ENCODE peak calls at places on chromosome 20, in six cellular contexts. D is NB4, O is uterus, Z is adrenal gland, W is suprapubic skin, B is esophagus squamous epithelium. T is an unnamed sample.

GRCh38 chr20:63966172-63966943 is 3.4 kb downstream of the ZNF512B start:
- DNase-seq in D (no peak), B (no peak), Z (no peak), O (peak), W (peak), T (peak)

GRCh38 chr20:33947709-33948295 is 45.9 kb upstream of the RALY start:
- DNase-seq in D (peak), Z (peak), B (no peak), O (no peak), W (no peak), T (no peak)

GRCh38 chr20:13321416-13321815 is 100.3 kb downstream of the ISM1 start:
- DNase-seq in Z (no peak), O (no peak), D (no peak), B (no peak), W (no peak), T (no peak)

GRCh38 chr20:38935967-38936407 is 9.8 kb downstream of the FAM83D start:
- DNase-seq in Z (peak), B (no peak), D (no peak), W (no peak), O (no peak), T (no peak)

GRCh38 chr20:36624068-36624813 is 18.7 kb downstream of the RAB5IF start:
- DNase-seq in Z (no peak), W (no peak), D (no peak), O (no peak), B (no peak), T (peak)

GRCh38 chr20:21739682-21740081 is 34.2 kb downstream of the PAX1 start:
- DNase-seq in D (no peak), Z (no peak), B (no peak), O (no peak), W (no peak), T (no peak)

GRCh38 chr20:24779166-24779565 is 169.9 kb upstream of the CST7 start:
- DNase-seq in D (no peak), B (no peak), W (peak), Z (no peak), O (no peak), T (no peak)

GRCh38 chr20:55782861-55783260 is 222.5 kb downstream of the CBLN4 start:
- DNase-seq in B (no peak), W (no peak), D (no peak), Z (no peak), O (no peak), T (no peak)

GRCh38 chr20:14888172-14888571 is 550.8 kb upstream of the FLRT3 start:
- DNase-seq in B (no peak), D (no peak), O (no peak), W (no peak), Z (no peak), T (no peak)

GRCh38 chr20:20362774-20363435 is 5.0 kb upstream of the INSM1 start:
- DNase-seq in O (no peak), D (peak), B (no peak), Z (no peak), W (no peak), T (no peak)

GRCh38 chr20:35902545-35902941 is 51.8 kb downstream of the SCAND1 start:
- DNase-seq in B (no peak), Z (no peak), D (no peak), O (no peak), W (no peak), T (no peak)

GRCh38 chr20:21522479-21523397 is 8.9 kb upstream of the NKX2-2 start:
- DNase-seq in O (no peak), D (no peak), B (no peak), Z (no peak), W (no peak), T (no peak)

GRCh38 chr20:51335329-51335841 is 207.1 kb downstream of the NFATC2 start:
- DNase-seq in D (no peak), Z (no peak), W (no peak), O (no peak), B (no peak), T (no peak)

GRCh38 chr20:60101201-60101893 is 143.1 kb downstream of the CDH26 start:
- DNase-seq in O (no peak), W (no peak), B (no peak), Z (no peak), D (no peak), T (no peak)

DNA sequence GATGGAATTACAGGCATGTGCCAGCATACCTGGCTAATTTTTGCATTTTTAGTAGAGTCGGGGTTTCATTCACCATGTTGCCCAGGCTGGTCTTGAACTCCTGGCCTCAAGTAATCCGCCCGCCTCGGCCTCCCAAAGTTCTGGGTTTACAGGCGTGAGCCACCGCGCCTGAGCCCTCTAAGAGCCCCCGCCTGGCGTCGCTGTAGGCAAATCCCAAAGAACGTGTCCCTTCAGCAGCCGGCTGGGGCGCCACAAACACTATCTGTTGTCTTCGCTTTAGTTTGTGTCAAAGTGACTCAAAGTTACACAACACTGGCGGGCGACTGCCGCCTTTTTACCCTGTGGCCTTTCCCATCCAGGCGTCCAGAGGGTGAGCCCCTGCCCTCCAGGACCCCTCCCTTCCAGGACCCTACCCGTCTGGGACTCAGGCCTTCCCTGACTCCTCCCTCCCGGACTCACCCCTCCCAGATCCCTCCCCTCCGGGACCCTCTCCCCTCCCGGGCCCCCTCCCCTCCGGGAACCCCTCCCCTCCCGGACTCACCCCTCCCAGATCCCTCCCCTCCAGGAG is 940 bp upstream of the ADRM1 start:
- DNase-seq in O (peak), B (peak), W (peak), D (peak), Z (peak), T (peak)
- TF ChIP-seq POLR2A in O (peak), B (no peak), W (no peak), D (peak), Z (no peak), T (no peak)

GRCh38 chr20:57705103-57705899 is 4.5 kb downstream of the PMEPA1 start:
- DNase-seq in O (no peak), B (no peak), D (no peak), Z (no peak), W (no peak), T (no peak)

GRCh38 chr20:57708694-57709673 is 831 bp downstream of the PMEPA1 start:
- DNase-seq in D (no peak), W (no peak), B (no peak), O (peak), Z (peak), T (no peak)

GRCh38 chr20:57707320-57707719 is 2.5 kb downstream of the PMEPA1 start:
- DNase-seq in O (no peak), Z (no peak), W (no peak), B (no peak), D (no peak), T (no peak)

GRCh38 chr20:57709823-57710799 is at the start of gene PMEPA1:
- DNase-seq in O (peak), W (peak), D (peak), B (peak), Z (peak), T (peak)

DNA sequence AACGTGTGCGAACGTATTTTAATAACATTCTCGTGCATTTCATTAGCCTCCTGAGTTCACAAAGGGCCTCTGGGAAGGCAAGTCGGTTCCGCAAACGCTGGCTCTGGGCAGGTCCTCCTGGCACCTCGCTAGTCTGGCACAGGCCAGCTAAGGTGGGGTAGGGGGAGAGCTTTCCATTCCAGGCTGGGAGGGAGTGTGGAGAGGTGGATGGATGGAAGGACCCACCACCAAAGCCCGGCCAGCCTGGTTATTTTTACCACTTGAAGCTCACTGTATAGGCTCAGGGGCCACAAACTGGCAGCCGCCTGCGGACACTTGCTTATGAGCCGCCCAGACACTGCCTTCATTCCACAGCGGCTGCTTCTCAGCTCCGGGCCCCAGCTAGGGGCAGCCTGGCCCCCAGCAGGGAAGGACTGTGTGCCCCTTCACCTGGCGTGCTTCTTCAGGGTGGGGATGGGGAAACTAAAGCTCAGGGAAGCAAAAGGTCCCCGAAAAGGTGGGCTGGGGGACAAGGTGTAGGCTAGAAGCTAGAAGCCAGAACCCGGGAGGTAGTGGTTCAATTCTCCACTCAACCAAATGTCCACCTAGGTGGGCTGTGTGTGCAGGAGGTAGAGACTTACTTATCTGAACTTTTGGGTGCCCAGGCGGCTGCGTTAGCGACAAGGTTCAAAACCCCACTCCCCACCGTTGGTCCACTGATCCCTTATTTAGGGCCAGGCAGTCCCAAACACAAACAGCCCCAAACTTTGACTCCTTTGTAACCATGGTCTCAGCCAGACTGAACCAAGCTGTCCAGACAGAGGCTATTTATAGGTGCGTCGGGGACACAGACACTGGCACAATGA is 1.7 kb downstream of the PMEPA1 start:
- DNase-seq in D (no peak), Z (no peak), W (no peak), O (no peak), B (no peak), T (no peak)
- H3K4me3 ChIP-seq in D (no peak), Z (no peak), W (peak), O (peak), B (peak), T (peak)

GRCh38 chr20:54067606-54068174 is 2.7 kb downstream of the BCAS1 start:
- DNase-seq in O (no peak), W (no peak), Z (no peak), D (no peak), B (no peak), T (peak)
- TF ChIP-seq POLR2A in O (no peak), W (no peak), Z (no peak), D (no peak), B (no peak), T (no peak)

GRCh38 chr20:5364136-5364821 is 47.5 kb upstream of the PROKR2 start:
- DNase-seq in Z (no peak), W (no peak), D (no peak), B (no peak), O (no peak), T (no peak)
- H3K4me3 ChIP-seq in Z (no peak), W (no peak), D (no peak), B (no peak), O (no peak), T (no peak)

GRCh38 chr20:32149566-32150170 is 40.2 kb downstream of the TM9SF4 start:
- DNase-seq in O (no peak), B (no peak), W (no peak), D (no peak), Z (no peak), T (no peak)
- TF ChIP-seq POLR2A in O (no peak), B (no peak), W (no peak), D (no peak), Z (no peak), T (no peak)

T was measured in breast epithelium.